ENCODE peak calls at places on chromosomes 16 and 17, in six cellular contexts. D is Caco-2, X is pancreas, I is upper lobe of left lung, N is uterus, C is A549. H is an unnamed sample. For H3K4me1, the result is how much of the 10 kb centered on the place peaks cover.

GRCh38 chr16:88558457-88559442 is 11.5 kb upstream of the ZC3H18 start:
- DNase-seq in X (peak), N (peak), C (peak), I (peak), D (peak), H (peak)

GRCh38 chr17:82630212-82630611 is 18.0 kb downstream of the WDR45B start:
- DNase-seq in D (no peak), N (no peak), X (no peak), C (no peak), I (no peak), H (no peak)

GRCh38 chr16:2866422-2866821 is 8.5 kb upstream of the PRSS22 start:
- DNase-seq in N (no peak), D (no peak), X (no peak), C (no peak), I (no peak), H (no peak)

GRCh38 chr17:17806035-17806434 is 30.8 kb downstream of the SREBF1 start:
- DNase-seq in C (no peak), N (no peak), X (no peak), I (no peak), D (no peak), H (no peak)

GRCh38 chr16:30395155-30395991 is at the start of gene ZNF48:
- DNase-seq in I (peak), N (peak), X (peak), C (peak), D (peak), H (peak)

GRCh38 chr17:72176902-72177660 is 56.3 kb downstream of the SOX9 start:
- DNase-seq in I (no peak), D (peak), X (no peak), C (no peak), N (no peak), H (no peak)

GRCh38 chr16:56121156-56121500 is 70.2 kb upstream of the GNAO1 start:
- DNase-seq in D (no peak), I (no peak), N (no peak), X (no peak), C (no peak), H (no peak)

GRCh38 chr17:51260237-51260959 is at the start of gene UTP18:
- DNase-seq in I (peak), X (peak), C (peak), D (peak), N (peak), H (peak)

GRCh38 chr16:70548936-70549335 is 25.3 kb downstream of the SF3B3 start:
- DNase-seq in X (no peak), C (no peak), D (no peak), I (no peak), N (no peak), H (no peak)

GRCh38 chr16:62940573-62940972 is 904.3 kb upstream of the CDH8 start:
- DNase-seq in I (no peak), N (no peak), C (no peak), D (no peak), X (no peak), H (no peak)
- H3K4me1 ChIP-seq in I (under half), N (under half), C (under half), D (under half), X (under half), H (under half)

DNA sequence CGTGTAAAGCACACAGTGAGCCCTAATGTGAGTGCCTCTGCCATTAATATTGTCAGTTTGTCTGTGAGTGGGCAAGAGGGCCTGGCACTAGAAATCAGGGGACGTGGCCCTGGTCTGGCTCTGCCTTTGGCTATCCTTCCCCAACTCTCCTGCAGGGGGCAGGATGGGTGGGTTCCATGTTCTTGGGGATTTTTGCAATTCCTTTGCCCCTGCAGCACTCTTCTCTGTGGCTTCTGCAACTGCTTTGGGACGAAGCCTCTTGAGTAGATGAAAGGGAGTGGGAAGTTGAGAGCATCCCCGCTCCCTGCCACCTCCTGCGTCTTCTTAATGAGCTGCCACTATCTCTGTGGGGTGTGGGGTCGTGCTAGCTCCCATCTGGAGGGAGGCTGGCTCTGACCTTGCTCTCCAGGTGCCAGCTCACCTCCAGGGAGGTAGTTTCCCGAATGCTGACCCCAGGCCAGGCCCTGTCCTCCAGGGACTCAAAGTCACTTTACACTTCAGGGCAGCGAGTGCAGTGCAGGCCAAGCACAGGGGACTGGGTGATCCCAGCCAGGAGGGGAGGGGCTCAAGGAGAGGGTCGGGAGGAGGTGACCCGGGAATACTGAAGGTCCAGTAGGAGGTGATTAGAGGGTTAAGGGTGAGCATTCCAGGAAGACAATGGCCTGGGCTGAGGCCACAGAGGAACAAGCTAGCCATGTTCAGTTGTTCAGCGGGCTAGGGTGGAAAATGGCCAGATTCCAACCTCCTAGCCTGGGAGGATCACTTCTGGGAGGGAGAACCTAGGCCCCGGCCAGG is 121.0 kb upstream of the NLRP1 start:
- DNase-seq in X (peak), C (peak), N (no peak), I (no peak), D (no peak), H (peak)
- TF ChIP-seq CTCF in X (no peak), C (peak), N (no peak), I (no peak), D (no peak), H (peak)

DNA sequence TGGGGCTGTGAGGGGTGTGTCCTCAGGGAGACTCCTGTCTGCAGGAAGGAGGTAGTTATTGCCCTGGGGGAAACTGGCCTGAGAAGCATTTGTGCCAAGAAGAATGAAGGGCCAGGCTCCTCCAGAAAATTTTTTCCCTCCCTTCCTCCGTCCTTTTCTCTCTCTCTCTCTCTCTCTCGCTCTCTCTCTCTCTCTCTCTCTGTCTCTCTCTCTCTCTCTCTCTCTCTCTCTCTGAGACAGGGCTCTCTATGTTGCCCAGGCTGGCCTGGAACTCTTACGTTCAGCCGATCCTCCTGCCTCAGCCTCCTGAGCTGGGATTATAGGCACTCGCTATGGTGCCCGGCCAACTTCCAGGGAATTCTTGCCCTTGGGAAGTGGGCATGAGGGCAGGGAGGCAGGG is 11.5 kb downstream of the CD300E start:
- DNase-seq in C (no peak), N (no peak), D (no peak), X (no peak), I (no peak), H (no peak)
- H3K4me3 ChIP-seq in C (no peak), N (no peak), D (no peak), X (no peak), I (no peak), H (no peak)

DNA sequence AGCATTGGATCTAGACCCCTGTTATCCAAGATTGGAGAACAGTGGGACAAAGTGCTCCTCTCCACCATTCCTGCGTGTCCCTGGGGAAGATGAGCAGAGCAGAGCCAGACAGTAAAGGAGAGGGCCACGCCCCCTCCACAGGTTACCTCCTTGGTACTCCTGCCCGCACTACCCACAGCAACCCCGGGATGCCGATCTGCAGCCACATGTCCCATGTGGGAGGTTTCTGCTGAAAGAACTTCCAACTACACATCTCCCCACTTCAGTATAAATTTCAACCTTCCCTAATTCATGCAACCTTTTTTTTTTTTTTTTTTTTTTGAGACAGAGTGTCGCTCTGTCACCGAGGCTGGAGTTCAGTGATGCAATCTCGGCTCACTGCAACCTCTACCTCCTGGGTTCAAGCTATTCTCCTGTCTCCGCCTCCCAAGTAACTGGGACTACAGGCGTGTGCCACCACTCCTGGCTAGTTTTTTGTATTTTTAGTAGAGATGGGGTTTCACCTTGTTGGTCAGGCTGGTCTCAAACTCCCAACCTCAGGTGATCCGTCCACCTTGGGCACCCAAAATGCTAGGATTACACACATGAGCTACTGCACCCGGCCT is 2.3 kb downstream of the RAB37 start:
- DNase-seq in D (no peak), C (no peak), X (no peak), N (no peak), I (no peak), H (no peak)
- H3K4me1 ChIP-seq in D (under half), C (under half), X (under half), N (under half), I (under half), H (under half)

GRCh38 chr17:6894206-6894528 is 62.6 kb upstream of the TEKT1 start:
- DNase-seq in I (no peak), X (no peak), N (no peak), D (no peak), C (no peak), H (peak)
- TF ChIP-seq CTCF in I (no peak), X (no peak), N (peak), D (no peak), C (no peak), H (peak)

GRCh38 chr16:73063854-73064226 is 15.9 kb upstream of the ZFHX3 start:
- DNase-seq in X (no peak), I (no peak), N (no peak), D (no peak), C (no peak), H (no peak)
- H3K4me3 ChIP-seq in X (no peak), I (peak), N (no peak), D (no peak), C (no peak), H (no peak)

GRCh38 chr17:59400858-59401257 is 69.4 kb downstream of the YPEL2 start:
- DNase-seq in N (no peak), C (no peak), I (no peak), X (no peak), D (no peak), H (no peak)

GRCh38 chr17:59404471-59404870 is 73.0 kb downstream of the YPEL2 start:
- DNase-seq in C (no peak), N (no peak), X (no peak), I (no peak), D (no peak), H (no peak)

GRCh38 chr17:59401725-59402124 is 70.3 kb downstream of the YPEL2 start:
- DNase-seq in I (no peak), D (no peak), N (no peak), C (no peak), X (no peak), H (no peak)

GRCh38 chr17:59401274-59401673 is 69.8 kb downstream of the YPEL2 start:
- DNase-seq in I (no peak), X (no peak), N (no peak), C (no peak), D (no peak), H (no peak)

GRCh38 chr17:59402760-59403159 is 71.3 kb downstream of the YPEL2 start:
- DNase-seq in C (no peak), D (no peak), X (no peak), N (no peak), I (no peak), H (no peak)
- H3K4me1 ChIP-seq in C (under half), D (under half), X (under half), N (under half), I (under half), H (half or more)